ENCODE peak calls at places on chromosome 18, in five cellular contexts. Q is mucosa of descending colon, U is A549, Z is tibial artery, M is OCI-LY7. V is an unnamed sample.
A peak's percentile ranks its signal among the peaks of the same experiment; 100 is the strongest.

GRCh38 chr18:37665346-37665745 is 99.7 kb upstream of the CELF4 start:
- DNase-seq in Q (no peak), U (no peak), Z (no peak), M (no peak), V (no peak)

GRCh38 chr18:65607161-65607560 is 143.7 kb upstream of the CDH7 start:
- DNase-seq in Q (no peak), U (no peak), Z (no peak), M (no peak), V (no peak)

GRCh38 chr18:56475250-56475649 is 163.1 kb downstream of the TXNL1 start:
- DNase-seq in Q (no peak), U (no peak), Z (no peak), M (no peak), V (no peak)

GRCh38 chr18:57149031-57149430 is 2.1 kb downstream of the BOD1L2 start:
- DNase-seq in Q (no peak), U (no peak), Z (no peak), M (no peak), V (no peak)

GRCh38 chr18:47993409-47993808 is 63.0 kb upstream of the SMAD2 start:
- DNase-seq in Q (no peak), U (no peak), Z (no peak), M (no peak), V (no peak)

GRCh38 chr18:28834889-28835288 is 658.0 kb upstream of the CDH2 start:
- DNase-seq in Q (no peak), U (peak; percentile 8), Z (no peak), M (no peak), V (no peak)

GRCh38 chr18:5746844-5747243 is 148.5 kb downstream of the TMEM200C start:
- DNase-seq in Q (no peak), U (no peak), Z (no peak), M (no peak), V (no peak)

GRCh38 chr18:9710037-9710436 is 1.9 kb downstream of the RAB31 start:
- DNase-seq in Q (no peak), U (no peak), Z (no peak), M (no peak), V (no peak)

GRCh38 chr18:36638224-36638623 is 190.6 kb downstream of the TPGS2 start:
- DNase-seq in Q (no peak), U (no peak), Z (no peak), M (no peak), V (no peak)

GRCh38 chr18:60554961-60555360 is 182.4 kb upstream of the MC4R start:
- DNase-seq in Q (no peak), U (no peak), Z (no peak), M (no peak), V (peak; percentile 24)

GRCh38 chr18:56327171-56327885 is 311.1 kb downstream of the TXNL1 start:
- DNase-seq in Q (no peak), U (no peak), Z (no peak), M (no peak), V (no peak)

GRCh38 chr18:42429208-42429607 is 474.2 kb downstream of the PIK3C3 start:
- DNase-seq in Q (no peak), U (no peak), Z (no peak), M (no peak), V (no peak)

GRCh38 chr18:54787098-54787497 is 41.2 kb upstream of the RAB27B start:
- DNase-seq in Q (no peak), U (no peak), Z (no peak), M (no peak), V (no peak)

GRCh38 chr18:38362286-38362792 is 796.7 kb upstream of the CELF4 start:
- DNase-seq in Q (no peak), U (no peak), Z (no peak), M (no peak), V (no peak)

GRCh38 chr18:13725566-13726227 is 661 bp downstream of the FAM210A start:
- DNase-seq in Q (no peak), U (no peak), Z (no peak), M (no peak), V (no peak)

GRCh38 chr18:41524674-41525470 is 430.2 kb upstream of the PIK3C3 start:
- DNase-seq in Q (no peak), U (no peak), Z (no peak), M (no peak), V (no peak)

GRCh38 chr18:9565407-9565806 is 49.0 kb downstream of the PPP4R1 start:
- DNase-seq in Q (no peak), U (no peak), Z (no peak), M (no peak), V (no peak)

GRCh38 chr18:48374423-48375149 is 34.6 kb downstream of the ZBTB7C start:
- DNase-seq in Q (no peak), U (no peak), Z (no peak), M (no peak), V (no peak)

GRCh38 chr18:70135604-70136003 is 69.9 kb downstream of the RTTN start:
- DNase-seq in Q (no peak), U (no peak), Z (no peak), M (no peak), V (no peak)

GRCh38 chr18:40911582-40912254 is 1043.3 kb upstream of the PIK3C3 start:
- DNase-seq in Q (no peak), U (no peak), Z (no peak), M (no peak), V (no peak)

GRCh38 chr18:11994708-11995444 is 13.6 kb downstream of the IMPA2 start:
- DNase-seq in Q (peak; percentile 51), U (peak; percentile 68), Z (peak; percentile 56), M (no peak), V (no peak)

DNA sequence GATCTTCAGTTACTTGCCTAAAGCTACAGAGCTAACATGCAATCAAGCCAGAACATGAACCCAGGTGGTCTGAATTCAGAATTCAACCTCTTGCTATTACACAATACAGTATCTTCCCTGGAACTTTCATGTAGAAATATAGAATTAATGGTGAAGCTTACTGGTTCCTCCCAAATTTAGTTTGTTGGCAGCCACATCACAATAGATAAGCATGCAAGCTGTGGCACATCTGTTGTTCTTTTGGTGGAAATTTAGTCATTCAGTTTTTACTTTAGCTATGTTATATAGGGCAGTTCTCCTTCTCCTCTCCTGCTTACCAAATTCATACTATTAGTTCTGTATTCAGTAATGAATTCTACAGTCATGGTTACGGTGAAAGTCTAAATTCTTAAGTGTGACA is 101.0 kb upstream of the RNF152 start:
- DNase-seq in Q (no peak), U (no peak), Z (no peak), M (no peak), V (no peak)
- H3K4me1 ChIP-seq in Q (no peaks in the 10 kb centered on the region), U (no peaks in the 10 kb centered on the region), Z (no peaks in the 10 kb centered on the region), M (no peaks in the 10 kb centered on the region), V (peaks cover 51% of the 10 kb centered on the region)

DNA sequence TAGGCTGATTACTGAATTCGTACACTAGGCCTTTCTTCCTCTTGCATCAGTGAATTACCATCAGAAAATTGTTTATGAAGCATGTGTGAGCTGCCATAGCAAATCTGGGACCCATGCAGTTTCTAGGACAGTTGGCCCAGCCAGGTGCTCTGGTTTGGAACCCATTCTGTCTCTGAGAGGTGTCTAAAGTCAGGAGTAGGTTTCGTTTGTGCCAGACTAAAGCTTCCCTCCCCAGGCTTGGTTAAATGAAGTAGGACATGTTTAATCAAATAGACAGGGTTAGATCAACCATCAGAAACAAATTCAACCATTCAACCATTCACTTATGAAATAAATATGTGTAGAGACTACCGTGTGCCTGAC is 176.9 kb downstream of the ALPK2 start:
- DNase-seq in Q (no peak), U (no peak), Z (no peak), M (no peak), V (no peak)
- H3K4me1 ChIP-seq in Q (peaks cover 9% of the 10 kb centered on the region), U (peaks cover 6% of the 10 kb centered on the region), Z (no peaks in the 10 kb centered on the region), M (no peaks in the 10 kb centered on the region), V (no peaks in the 10 kb centered on the region)

DNA sequence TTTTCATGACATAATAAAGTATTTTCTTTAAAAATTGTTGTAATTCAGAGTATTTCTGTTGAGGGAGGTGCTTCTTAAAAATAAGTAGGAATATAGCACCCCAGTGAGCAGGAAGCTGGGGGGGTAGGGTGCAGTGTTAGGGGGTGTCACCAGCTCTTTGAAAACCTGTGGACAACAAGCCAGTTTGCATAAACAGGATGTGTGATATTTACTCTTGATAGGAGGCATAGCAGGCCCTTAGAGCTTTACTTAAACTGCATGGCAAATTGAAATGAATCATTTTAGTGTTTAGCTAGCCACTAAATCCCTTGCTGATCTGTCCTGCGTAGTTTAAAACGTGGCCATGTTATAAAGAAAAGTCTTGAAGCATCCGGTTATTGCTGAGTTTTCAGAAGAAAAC is 8.4 kb downstream of the TGIF1 start:
- DNase-seq in Q (no peak), U (no peak), Z (no peak), M (no peak), V (no peak)
- H3K4me1 ChIP-seq in Q (peaks cover 35% of the 10 kb centered on the region), U (peaks cover 57% of the 10 kb centered on the region), Z (no peaks in the 10 kb centered on the region), M (peaks cover 38% of the 10 kb centered on the region), V (peaks cover 16% of the 10 kb centered on the region)

GRCh38 chr18:78915446-78916008 is 64.1 kb upstream of the SALL3 start:
- DNase-seq in Q (no peak), U (no peak), Z (no peak), M (no peak), V (no peak)

GRCh38 chr18:78914586-78914935 is 65.1 kb upstream of the SALL3 start:
- DNase-seq in Q (no peak), U (no peak), Z (no peak), M (no peak), V (no peak)

GRCh38 chr18:78920436-78921138 is 59.0 kb upstream of the SALL3 start:
- DNase-seq in Q (no peak), U (no peak), Z (no peak), M (no peak), V (no peak)

GRCh38 chr18:78922856-78923255 is 56.8 kb upstream of the SALL3 start:
- DNase-seq in Q (no peak), U (no peak), Z (no peak), M (no peak), V (no peak)

GRCh38 chr18:78918707-78919106 is 60.9 kb upstream of the SALL3 start:
- DNase-seq in Q (no peak), U (no peak), Z (no peak), M (no peak), V (no peak)
- H3K4me1 ChIP-seq in Q (no peaks in the 10 kb centered on the region), U (no peaks in the 10 kb centered on the region), Z (no peaks in the 10 kb centered on the region), M (no peaks in the 10 kb centered on the region), V (no peaks in the 10 kb centered on the region)

DNA sequence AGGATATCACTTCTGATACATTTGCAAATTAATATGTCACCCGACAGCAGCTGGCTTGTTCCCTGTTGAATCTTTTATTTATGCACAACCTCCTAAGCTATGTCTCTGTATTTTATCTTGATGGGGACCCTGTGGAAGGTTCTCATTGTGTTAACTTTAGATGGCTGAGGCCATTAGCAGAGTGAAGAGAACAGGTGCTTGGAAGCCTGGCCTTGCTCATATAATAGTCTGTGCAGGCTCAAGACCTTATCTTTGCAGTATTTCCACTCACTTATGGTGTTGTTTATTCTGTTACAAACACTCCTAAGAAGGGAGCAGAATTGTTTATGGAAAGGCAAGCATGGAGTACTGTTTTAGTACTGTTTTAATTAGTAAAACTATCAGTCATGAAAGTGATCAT is 107.6 kb downstream of the SETBP1 start:
- DNase-seq in Q (no peak), U (no peak), Z (no peak), M (no peak), V (peak; percentile 83)
- H3K4me1 ChIP-seq in Q (peaks cover 4% of the 10 kb centered on the region), U (no peaks in the 10 kb centered on the region), Z (no peaks in the 10 kb centered on the region), M (peaks cover 9% of the 10 kb centered on the region), V (peaks cover 40% of the 10 kb centered on the region)

DNA sequence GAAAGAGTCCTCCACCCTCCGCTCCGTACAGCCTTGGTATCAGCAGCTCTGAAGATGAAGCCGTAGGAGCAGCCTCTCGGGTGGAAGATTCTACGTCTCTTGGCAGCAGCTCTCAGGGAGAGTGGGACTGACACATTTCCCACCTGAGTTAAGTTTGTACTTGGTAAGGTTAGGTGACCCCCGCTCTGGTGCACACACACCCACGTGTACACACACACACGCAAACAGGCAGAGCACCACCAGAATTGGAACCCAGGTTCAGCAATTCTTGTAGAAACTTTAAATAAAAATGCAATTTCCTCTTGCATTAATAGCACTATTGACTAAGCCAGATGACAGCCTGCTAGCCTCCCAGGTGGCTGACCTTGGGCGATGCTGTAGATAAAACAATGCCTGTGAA is 111.5 kb downstream of the MBP start:
- DNase-seq in Q (no peak), U (no peak), Z (no peak), M (no peak), V (no peak)
- H3K4me1 ChIP-seq in Q (no peaks in the 10 kb centered on the region), U (no peaks in the 10 kb centered on the region), Z (no peaks in the 10 kb centered on the region), M (no peaks in the 10 kb centered on the region), V (no peaks in the 10 kb centered on the region)